ENCODE peak calls at places on chromosomes 11 and 22, in ten cellular contexts. L is NB4; F is effector memory CD4-positive, alpha-beta T cell; B is astrocyte of the cerebellum; R is right lobe of liver; T is transverse colon; P is choroid plexus epithelial cell; M is GM06990; A is dorsolateral prefrontal cortex; W is GM23248. S is an unnamed sample.

GRCh38 chr11:93986716-93987115 is 34.4 kb upstream of the HEPHL1 start:
- DNase-seq in L (no peak), F (no peak), B (peak), R (peak), T (no peak), P (peak), M (no peak), A (no peak), W (peak), S (peak)

GRCh38 chr22:17120281-17120680 is 879 bp downstream of the TMEM121B start:
- DNase-seq in L (peak), F (peak), B (peak), R (peak), T (peak), P (peak), M (peak), A (no peak), W (peak), S (peak)

GRCh38 chr11:128195057-128195751 is 392.2 kb downstream of the ETS1 start:
- DNase-seq in L (peak), F (peak), B (no peak), R (no peak), T (no peak), P (peak), M (no peak), A (no peak), W (no peak), S (no peak)

GRCh38 chr11:36380296-36381004 is 84.4 kb downstream of the PRR5L start:
- DNase-seq in L (no peak), F (no peak), B (no peak), R (no peak), T (no peak), P (no peak), M (no peak), A (no peak), W (no peak), S (no peak)

GRCh38 chr22:23862103-23862502 is 4.4 kb downstream of the SLC2A11 start:
- DNase-seq in L (peak), F (no peak), B (no peak), R (no peak), T (no peak), P (peak), M (no peak), A (no peak), W (peak), S (no peak)

GRCh38 chr11:128528294-128528693 is 59.1 kb downstream of the ETS1 start:
- DNase-seq in L (no peak), F (no peak), B (no peak), R (no peak), T (no peak), P (no peak), M (no peak), A (no peak), W (no peak), S (no peak)

GRCh38 chr11:30489513-30489912 is 96.6 kb downstream of the MPPED2 start:
- DNase-seq in L (no peak), F (no peak), B (no peak), R (no peak), T (no peak), P (no peak), M (no peak), A (no peak), W (no peak), S (no peak)

GRCh38 chr11:44861829-44862545 is 88.7 kb downstream of the TP53I11 start:
- DNase-seq in L (peak), F (peak), B (peak), R (peak), T (peak), P (peak), M (peak), A (peak), W (peak), S (peak)

GRCh38 chr11:2551131-2551530 is 106.3 kb downstream of the KCNQ1 start:
- DNase-seq in L (no peak), F (no peak), B (no peak), R (peak), T (peak), P (no peak), M (no peak), A (no peak), W (no peak), S (no peak)

GRCh38 chr22:42934338-42934737 is 77.3 kb upstream of the ARFGAP3 start:
- DNase-seq in L (no peak), F (no peak), B (no peak), R (no peak), T (no peak), P (no peak), M (no peak), A (no peak), W (no peak), S (no peak)

GRCh38 chr22:17492247-17492646 is 71.1 kb upstream of the SLC25A18 start:
- DNase-seq in L (no peak), F (no peak), B (no peak), R (no peak), T (no peak), P (peak), M (no peak), A (peak), W (no peak), S (no peak)

GRCh38 chr11:99171330-99171729 is 150.6 kb downstream of the CNTN5 start:
- DNase-seq in L (no peak), F (no peak), B (no peak), R (no peak), T (no peak), P (no peak), M (no peak), A (no peak), W (no peak), S (no peak)

GRCh38 chr11:34269031-34269430 is 88.8 kb downstream of the ABTB2 start:
- DNase-seq in L (peak), F (no peak), B (peak), R (no peak), T (no peak), P (no peak), M (no peak), A (no peak), W (no peak), S (no peak)

GRCh38 chr11:34264266-34265110 is 93.3 kb downstream of the ABTB2 start:
- DNase-seq in L (no peak), F (no peak), B (no peak), R (no peak), T (no peak), P (no peak), M (no peak), A (no peak), W (no peak), S (no peak)

GRCh38 chr11:34266090-34266912 is 91.5 kb downstream of the ABTB2 start:
- DNase-seq in L (peak), F (no peak), B (peak), R (no peak), T (no peak), P (peak), M (no peak), A (peak), W (peak), S (peak)

GRCh38 chr11:34267440-34267839 is 90.4 kb downstream of the ABTB2 start:
- DNase-seq in L (peak), F (no peak), B (no peak), R (no peak), T (no peak), P (no peak), M (no peak), A (no peak), W (no peak), S (no peak)

GRCh38 chr11:34266987-34267386 is 90.8 kb downstream of the ABTB2 start:
- DNase-seq in L (no peak), F (no peak), B (no peak), R (no peak), T (no peak), P (no peak), M (no peak), A (peak), W (peak), S (no peak)
- H3K4me3 ChIP-seq in L (no peak), F (no peak), B (no peak), R (no peak), T (no peak), P (no peak), M (no peak), A (no peak), W (no peak), S (no peak)

GRCh38 chr11:122705396-122705795 is 49.9 kb downstream of the UBASH3B start:
- DNase-seq in L (no peak), F (no peak), B (no peak), R (no peak), T (no peak), P (no peak), M (no peak), A (no peak), W (no peak), S (no peak)

GRCh38 chr11:122706261-122706660 is 50.7 kb downstream of the UBASH3B start:
- DNase-seq in L (no peak), F (no peak), B (no peak), R (no peak), T (no peak), P (peak), M (no peak), A (no peak), W (peak), S (no peak)

GRCh38 chr11:122709042-122709760 is 53.7 kb downstream of the UBASH3B start:
- DNase-seq in L (no peak), F (no peak), B (no peak), R (no peak), T (no peak), P (peak), M (no peak), A (no peak), W (peak), S (peak)

GRCh38 chr11:122706689-122707088 is 51.2 kb downstream of the UBASH3B start:
- DNase-seq in L (no peak), F (no peak), B (no peak), R (no peak), T (no peak), P (peak), M (no peak), A (no peak), W (peak), S (peak)

DNA sequence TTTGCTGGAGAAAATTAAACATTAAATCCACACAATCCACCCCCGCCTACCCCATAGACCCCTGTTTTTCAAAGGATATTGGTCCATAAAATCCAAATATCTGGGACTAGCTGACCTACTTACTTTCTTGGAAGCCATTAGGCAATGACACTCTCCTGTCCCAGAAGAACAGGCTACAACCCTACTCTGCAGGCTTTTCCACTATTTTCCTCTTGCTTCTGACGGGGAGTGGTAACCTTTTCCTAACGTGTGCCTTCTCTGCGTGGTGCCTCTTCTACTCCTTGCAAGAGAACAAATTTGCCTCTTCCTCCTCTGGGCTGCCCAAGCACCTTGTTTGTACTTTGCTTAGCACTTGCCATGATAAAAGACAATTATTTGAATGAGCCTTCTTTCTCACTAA is 51.6 kb downstream of the UBASH3B start:
- DNase-seq in L (no peak), F (no peak), B (no peak), R (no peak), T (no peak), P (no peak), M (no peak), A (no peak), W (peak), S (no peak)
- H3K4me3 ChIP-seq in L (no peak), F (no peak), B (no peak), R (no peak), T (no peak), P (no peak), M (no peak), A (no peak), W (no peak), S (no peak)

GRCh38 chr11:96340555-96340885 is 2.5 kb downstream of the MAML2 start:
- DNase-seq in L (no peak), F (no peak), B (no peak), R (no peak), T (no peak), P (no peak), M (no peak), A (no peak), W (peak), S (no peak)

GRCh38 chr11:96338910-96339703 is 3.9 kb downstream of the MAML2 start:
- DNase-seq in L (peak), F (no peak), B (no peak), R (peak), T (peak), P (peak), M (peak), A (peak), W (peak), S (no peak)

GRCh38 chr11:96341237-96342130 is 1.5 kb downstream of the MAML2 start:
- DNase-seq in L (peak), F (peak), B (no peak), R (peak), T (peak), P (peak), M (peak), A (no peak), W (peak), S (no peak)

GRCh38 chr11:96337541-96338530 is 5.2 kb downstream of the MAML2 start:
- DNase-seq in L (peak), F (no peak), B (no peak), R (no peak), T (no peak), P (peak), M (no peak), A (no peak), W (peak), S (no peak)

GRCh38 chr11:96339704-96340554 is 3.1 kb downstream of the MAML2 start:
- DNase-seq in L (no peak), F (no peak), B (no peak), R (no peak), T (no peak), P (no peak), M (no peak), A (no peak), W (peak), S (no peak)
- H3K4me3 ChIP-seq in L (no peak), F (peak), B (peak), R (no peak), T (peak), P (peak), M (peak), A (peak), W (peak), S (peak)

DNA sequence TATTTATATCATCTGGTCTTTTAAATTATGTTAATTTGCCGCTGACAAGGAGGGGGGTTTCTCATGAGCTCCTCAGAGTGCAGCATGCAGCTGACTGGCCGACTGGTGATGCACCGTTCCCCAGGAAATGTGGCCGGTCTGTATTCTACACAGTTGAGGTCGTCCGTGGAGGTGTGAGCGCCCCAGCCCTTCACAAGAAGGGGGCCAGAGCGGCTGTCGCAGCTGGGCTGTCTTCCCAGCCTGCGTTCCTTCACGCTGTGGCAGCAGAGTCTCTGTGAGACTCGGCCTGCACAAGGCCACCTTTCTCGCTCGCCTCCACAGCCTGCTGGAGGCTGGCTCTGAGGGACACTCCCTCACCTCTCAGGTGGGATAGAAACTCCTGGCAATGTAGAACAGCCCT is 43.2 kb downstream of the AP2A2 start:
- DNase-seq in L (no peak), F (no peak), B (no peak), R (no peak), T (no peak), P (no peak), M (no peak), A (no peak), W (no peak), S (no peak)
- H3K4me3 ChIP-seq in L (no peak), F (no peak), B (no peak), R (no peak), T (no peak), P (no peak), M (no peak), A (no peak), W (no peak), S (no peak)

GRCh38 chr22:19523240-19524169 is 705 bp downstream of the CLDN5 start:
- DNase-seq in L (no peak), F (no peak), B (no peak), R (no peak), T (no peak), P (peak), M (peak), A (no peak), W (peak), S (no peak)
- H3K4me3 ChIP-seq in L (no peak), F (peak), B (peak), R (peak), T (peak), P (peak), M (no peak), A (peak), W (peak), S (peak)

GRCh38 chr22:30922151-30922611 is 46.4 kb downstream of the MORC2 start:
- DNase-seq in L (peak), F (peak), B (no peak), R (peak), T (peak), P (peak), M (peak), A (peak), W (peak), S (peak)
- H3K4me3 ChIP-seq in L (peak), F (peak), B (peak), R (peak), T (peak), P (peak), M (no peak), A (no peak), W (peak), S (peak)

GRCh38 chr22:33652596-33652995 is 267.7 kb downstream of the LARGE1 start:
- DNase-seq in L (no peak), F (no peak), B (no peak), R (no peak), T (no peak), P (no peak), M (no peak), A (no peak), W (peak), S (no peak)
- H3K4me3 ChIP-seq in L (no peak), F (no peak), B (no peak), R (no peak), T (no peak), P (no peak), M (no peak), A (no peak), W (no peak), S (no peak)

GRCh38 chr11:105611414-105611813 is 1.5 kb downstream of the GRIA4 start:
- DNase-seq in L (no peak), F (no peak), B (no peak), R (no peak), T (no peak), P (no peak), M (no peak), A (no peak), W (peak), S (no peak)
- H3K4me3 ChIP-seq in L (no peak), F (no peak), B (peak), R (no peak), T (peak), P (no peak), M (no peak), A (peak), W (no peak), S (peak)

DNA sequence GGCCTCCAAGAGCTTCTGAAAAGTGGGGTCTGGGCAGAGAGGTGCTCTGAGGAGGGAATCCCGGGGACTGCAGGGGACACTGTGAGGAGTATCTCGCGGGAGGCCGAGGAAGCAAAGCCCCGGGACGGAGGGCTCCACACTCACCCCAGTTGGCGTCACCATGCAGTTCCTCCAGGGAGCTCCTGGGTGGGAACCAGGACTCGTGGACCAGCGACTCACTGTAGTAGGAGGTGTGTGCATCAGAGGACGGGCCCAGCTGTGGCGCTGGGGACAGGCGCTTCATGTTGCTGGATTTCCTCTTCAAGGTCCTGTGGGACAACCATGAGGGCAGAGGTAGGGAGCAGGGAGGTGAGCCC is 4.8 kb downstream of the SUN2 start:
- DNase-seq in L (no peak), F (no peak), B (no peak), R (no peak), T (no peak), P (no peak), M (no peak), A (no peak), W (no peak), S (no peak)
- H3K4me3 ChIP-seq in L (peak), F (peak), B (no peak), R (no peak), T (no peak), P (no peak), M (no peak), A (no peak), W (no peak), S (no peak)

DNA sequence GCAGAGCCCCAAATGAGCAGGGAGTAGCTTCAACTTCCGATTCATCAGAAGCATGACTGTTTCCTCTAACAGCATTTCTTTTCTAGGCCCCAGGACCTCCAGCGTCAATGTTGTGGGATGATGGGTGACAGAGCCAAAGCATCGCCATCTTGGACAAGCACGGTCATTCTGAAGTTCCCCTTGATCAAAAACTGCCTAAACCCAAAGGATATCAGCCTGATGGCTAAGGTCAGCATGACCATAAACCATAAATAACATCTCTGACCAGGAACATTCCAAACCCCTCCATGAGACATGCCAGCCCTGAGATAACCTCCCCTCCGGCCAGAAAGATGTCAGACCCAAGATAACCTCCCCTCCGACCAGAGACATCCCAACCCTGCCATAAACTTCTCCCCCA is 28.8 kb upstream of the TREH start:
- DNase-seq in L (no peak), F (no peak), B (no peak), R (no peak), T (no peak), P (no peak), M (no peak), A (no peak), W (no peak), S (no peak)
- H3K4me3 ChIP-seq in L (no peak), F (no peak), B (no peak), R (no peak), T (no peak), P (no peak), M (no peak), A (no peak), W (no peak), S (no peak)

S was measured in skeletal muscle cell.